ENCODE peak calls at places on chromosomes 3 and 15, in eight cellular contexts. One of them, this sample, is unnamed.

GRCh38 chr3:52387481-52387880 is 57.4 kb downstream of the SEMA3G start:
- DNase-seq in WTC11: no peak
- DNase-seq in stimulated activated CD8-positive, alpha-beta memory T cell treated with anti-CD3 and anti-CD28 coated beads, Interleukin-4, amount 100 ng/mL, for 24 hours: no peak
- DNase-seq in T-cell: no peak
- DNase-seq in progenitor cell of endocrine pancreas: no peak
- DNase-seq in skeletal muscle cell: no peak
- DNase-seq in Peyer's patch: no peak
- DNase-seq in neural crest cell: no peak
- DNase-seq in this sample: peak

GRCh38 chr3:195078891-195079440 is 192.0 kb downstream of the XXYLT1 start:
- DNase-seq in stimulated activated CD8-positive, alpha-beta memory T cell treated with anti-CD3 and anti-CD28 coated beads, Interleukin-4, amount 100 ng/mL, for 24 hours: no peak
- DNase-seq in neural crest cell: no peak
- DNase-seq in T-cell: no peak
- DNase-seq in progenitor cell of endocrine pancreas: no peak
- DNase-seq in skeletal muscle cell: no peak
- DNase-seq in Peyer's patch: no peak
- DNase-seq in WTC11: no peak
- DNase-seq in this sample: no peak

GRCh38 chr3:55720614-55721013 is 233.5 kb upstream of the WNT5A start:
- DNase-seq in T-cell: no peak
- DNase-seq in progenitor cell of endocrine pancreas: no peak
- DNase-seq in stimulated activated CD8-positive, alpha-beta memory T cell treated with anti-CD3 and anti-CD28 coated beads, Interleukin-4, amount 100 ng/mL, for 24 hours: no peak
- DNase-seq in neural crest cell: no peak
- DNase-seq in Peyer's patch: no peak
- DNase-seq in skeletal muscle cell: no peak
- DNase-seq in WTC11: no peak
- DNase-seq in this sample: peak

GRCh38 chr3:143288944-143289343 is 169.4 kb downstream of the CHST2 start:
- DNase-seq in Peyer's patch: no peak
- DNase-seq in progenitor cell of endocrine pancreas: no peak
- DNase-seq in WTC11: no peak
- DNase-seq in stimulated activated CD8-positive, alpha-beta memory T cell treated with anti-CD3 and anti-CD28 coated beads, Interleukin-4, amount 100 ng/mL, for 24 hours: no peak
- DNase-seq in skeletal muscle cell: no peak
- DNase-seq in T-cell: no peak
- DNase-seq in neural crest cell: no peak
- DNase-seq in this sample: no peak

GRCh38 chr15:78061963-78062427 is 15.5 kb downstream of the TBC1D2B start:
- DNase-seq in progenitor cell of endocrine pancreas: no peak
- DNase-seq in WTC11: peak
- DNase-seq in Peyer's patch: no peak
- DNase-seq in neural crest cell: no peak
- DNase-seq in stimulated activated CD8-positive, alpha-beta memory T cell treated with anti-CD3 and anti-CD28 coated beads, Interleukin-4, amount 100 ng/mL, for 24 hours: no peak
- DNase-seq in skeletal muscle cell: no peak
- DNase-seq in T-cell: no peak
- DNase-seq in this sample: no peak

GRCh38 chr15:48355377-48355776 is 24.1 kb downstream of the DUT start:
- DNase-seq in Peyer's patch: no peak
- DNase-seq in neural crest cell: no peak
- DNase-seq in WTC11: no peak
- DNase-seq in skeletal muscle cell: peak
- DNase-seq in T-cell: no peak
- DNase-seq in stimulated activated CD8-positive, alpha-beta memory T cell treated with anti-CD3 and anti-CD28 coated beads, Interleukin-4, amount 100 ng/mL, for 24 hours: no peak
- DNase-seq in progenitor cell of endocrine pancreas: no peak
- DNase-seq in this sample: no peak

GRCh38 chr3:70943886-70944285 is 631.4 kb upstream of the MDFIC2 start:
- DNase-seq in WTC11: no peak
- DNase-seq in neural crest cell: no peak
- DNase-seq in Peyer's patch: no peak
- DNase-seq in stimulated activated CD8-positive, alpha-beta memory T cell treated with anti-CD3 and anti-CD28 coated beads, Interleukin-4, amount 100 ng/mL, for 24 hours: no peak
- DNase-seq in progenitor cell of endocrine pancreas: no peak
- DNase-seq in skeletal muscle cell: no peak
- DNase-seq in T-cell: no peak
- DNase-seq in this sample: no peak

GRCh38 chr3:138019288-138020069 is 9.5 kb downstream of the CLDN18 start:
- DNase-seq in WTC11: no peak
- DNase-seq in Peyer's patch: no peak
- DNase-seq in T-cell: no peak
- DNase-seq in stimulated activated CD8-positive, alpha-beta memory T cell treated with anti-CD3 and anti-CD28 coated beads, Interleukin-4, amount 100 ng/mL, for 24 hours: no peak
- DNase-seq in neural crest cell: no peak
- DNase-seq in progenitor cell of endocrine pancreas: no peak
- DNase-seq in skeletal muscle cell: no peak
- DNase-seq in this sample: no peak

GRCh38 chr15:68617001-68617400 is 38.2 kb downstream of the CORO2B start:
- DNase-seq in progenitor cell of endocrine pancreas: no peak
- DNase-seq in skeletal muscle cell: no peak
- DNase-seq in stimulated activated CD8-positive, alpha-beta memory T cell treated with anti-CD3 and anti-CD28 coated beads, Interleukin-4, amount 100 ng/mL, for 24 hours: no peak
- DNase-seq in WTC11: no peak
- DNase-seq in neural crest cell: no peak
- DNase-seq in T-cell: no peak
- DNase-seq in Peyer's patch: no peak
- DNase-seq in this sample: no peak

GRCh38 chr3:11845661-11846060 is 1.0 kb downstream of the TAMM41 start:
- DNase-seq in Peyer's patch: no peak
- DNase-seq in WTC11: no peak
- DNase-seq in progenitor cell of endocrine pancreas: no peak
- DNase-seq in skeletal muscle cell: no peak
- DNase-seq in stimulated activated CD8-positive, alpha-beta memory T cell treated with anti-CD3 and anti-CD28 coated beads, Interleukin-4, amount 100 ng/mL, for 24 hours: no peak
- DNase-seq in neural crest cell: no peak
- DNase-seq in T-cell: no peak
- DNase-seq in this sample: peak

This sample was measured in Karpas-422.